ENCODE peak calls at places on chromosome 13, in ten cellular contexts. F is thoracic aorta, O is esophagus squamous epithelium, T is left ventricle myocardium inferior, V is psoas muscle, H is tibial artery, K is hepatocyte, W is breast epithelium, C is osteoblast, D is A549. Z is an unnamed sample. For H3K4me1, the result is how much of the 10 kb centered on the place peaks cover.

GRCh38 chr13:46126552-46127171 is 21.8 kb upstream of the CPB2 start:
- DNase-seq in F (no peak), O (no peak), T (peak), V (peak), H (no peak), K (peak), W (peak), C (peak), D (peak), Z (no peak)

GRCh38 chr13:77310579-77311279 is 16.2 kb downstream of the MYCBP2 start:
- DNase-seq in F (no peak), O (no peak), T (no peak), V (no peak), H (no peak), K (peak), W (no peak), C (no peak), D (no peak), Z (no peak)

GRCh38 chr13:81031996-81032395 is 691.1 kb upstream of the SPRY2 start:
- DNase-seq in F (no peak), O (no peak), T (no peak), V (no peak), H (no peak), K (no peak), W (no peak), C (no peak), D (no peak), Z (no peak)

GRCh38 chr13:47146136-47146535 is 249.3 kb upstream of the HTR2A start:
- DNase-seq in F (no peak), O (no peak), T (no peak), V (no peak), H (no peak), K (no peak), W (no peak), C (no peak), D (no peak), Z (no peak)

GRCh38 chr13:23086951-23087350 is 93.8 kb upstream of the SGCG start:
- DNase-seq in F (no peak), O (no peak), T (no peak), V (no peak), H (no peak), K (no peak), W (no peak), C (no peak), D (no peak), Z (no peak)

GRCh38 chr13:89740994-89741678 is 1606.4 kb upstream of the MIR17HG start:
- DNase-seq in F (no peak), O (no peak), T (no peak), V (no peak), H (no peak), K (no peak), W (no peak), C (peak), D (no peak), Z (no peak)

GRCh38 chr13:40985596-40986327 is 33.4 kb downstream of the ELF1 start:
- DNase-seq in F (no peak), O (no peak), T (no peak), V (no peak), H (no peak), K (no peak), W (no peak), C (no peak), D (no peak), Z (no peak)

GRCh38 chr13:34401741-34402140 is 540.3 kb upstream of the NBEA start:
- DNase-seq in F (no peak), O (no peak), T (no peak), V (no peak), H (no peak), K (no peak), W (no peak), C (no peak), D (no peak), Z (no peak)

GRCh38 chr13:85405316-85405897 is 393.8 kb downstream of the SLITRK6 start:
- DNase-seq in F (no peak), O (no peak), T (no peak), V (no peak), H (no peak), K (no peak), W (no peak), C (no peak), D (no peak), Z (no peak)

GRCh38 chr13:33865945-33866344 is 48.0 kb downstream of the RFC3 start:
- DNase-seq in F (no peak), O (no peak), T (no peak), V (no peak), H (no peak), K (no peak), W (no peak), C (no peak), D (no peak), Z (no peak)

GRCh38 chr13:110114351-110114750 is 192.6 kb downstream of the COL4A1 start:
- DNase-seq in F (no peak), O (no peak), T (no peak), V (no peak), H (no peak), K (no peak), W (no peak), C (no peak), D (no peak), Z (no peak)

GRCh38 chr13:28347456-28348371 is 147.2 kb downstream of the FLT1 start:
- DNase-seq in F (no peak), O (no peak), T (no peak), V (no peak), H (no peak), K (no peak), W (no peak), C (no peak), D (no peak), Z (no peak)

GRCh38 chr13:92739306-92739818 is 487.2 kb upstream of the GPC6 start:
- DNase-seq in F (no peak), O (no peak), T (no peak), V (no peak), H (no peak), K (no peak), W (no peak), C (no peak), D (no peak), Z (no peak)

GRCh38 chr13:111629016-111629415 is 308.6 kb downstream of the TEX29 start:
- DNase-seq in F (no peak), O (no peak), T (no peak), V (no peak), H (no peak), K (no peak), W (no peak), C (no peak), D (no peak), Z (no peak)

GRCh38 chr13:38872693-38873092 is 117.9 kb downstream of the STOML3 start:
- DNase-seq in F (no peak), O (no peak), T (no peak), V (peak), H (no peak), K (peak), W (no peak), C (no peak), D (peak), Z (no peak)

GRCh38 chr13:42119875-42120274 is 71.4 kb downstream of the DGKH start:
- DNase-seq in F (no peak), O (no peak), T (no peak), V (no peak), H (no peak), K (no peak), W (no peak), C (no peak), D (no peak), Z (no peak)

GRCh38 chr13:50162567-50162966 is 147.3 kb downstream of the KCNRG start:
- DNase-seq in F (no peak), O (no peak), T (no peak), V (no peak), H (no peak), K (no peak), W (no peak), C (no peak), D (no peak), Z (no peak)

GRCh38 chr13:44322928-44323327 is 50.7 kb upstream of the SERP2 start:
- DNase-seq in F (no peak), O (no peak), T (no peak), V (no peak), H (no peak), K (peak), W (no peak), C (no peak), D (no peak), Z (no peak)

GRCh38 chr13:38680912-38681311 is 6.0 kb upstream of the FREM2 start:
- DNase-seq in F (no peak), O (no peak), T (no peak), V (no peak), H (no peak), K (no peak), W (no peak), C (no peak), D (no peak), Z (no peak)

GRCh38 chr13:19329365-19329764 is 147.7 kb upstream of the TUBA3C start:
- DNase-seq in F (no peak), O (no peak), T (no peak), V (no peak), H (no peak), K (no peak), W (no peak), C (no peak), D (no peak), Z (no peak)

GRCh38 chr13:60509601-60510386 is 112.8 kb downstream of the TDRD3 start:
- DNase-seq in F (no peak), O (no peak), T (no peak), V (no peak), H (no peak), K (no peak), W (no peak), C (no peak), D (no peak), Z (no peak)

DNA sequence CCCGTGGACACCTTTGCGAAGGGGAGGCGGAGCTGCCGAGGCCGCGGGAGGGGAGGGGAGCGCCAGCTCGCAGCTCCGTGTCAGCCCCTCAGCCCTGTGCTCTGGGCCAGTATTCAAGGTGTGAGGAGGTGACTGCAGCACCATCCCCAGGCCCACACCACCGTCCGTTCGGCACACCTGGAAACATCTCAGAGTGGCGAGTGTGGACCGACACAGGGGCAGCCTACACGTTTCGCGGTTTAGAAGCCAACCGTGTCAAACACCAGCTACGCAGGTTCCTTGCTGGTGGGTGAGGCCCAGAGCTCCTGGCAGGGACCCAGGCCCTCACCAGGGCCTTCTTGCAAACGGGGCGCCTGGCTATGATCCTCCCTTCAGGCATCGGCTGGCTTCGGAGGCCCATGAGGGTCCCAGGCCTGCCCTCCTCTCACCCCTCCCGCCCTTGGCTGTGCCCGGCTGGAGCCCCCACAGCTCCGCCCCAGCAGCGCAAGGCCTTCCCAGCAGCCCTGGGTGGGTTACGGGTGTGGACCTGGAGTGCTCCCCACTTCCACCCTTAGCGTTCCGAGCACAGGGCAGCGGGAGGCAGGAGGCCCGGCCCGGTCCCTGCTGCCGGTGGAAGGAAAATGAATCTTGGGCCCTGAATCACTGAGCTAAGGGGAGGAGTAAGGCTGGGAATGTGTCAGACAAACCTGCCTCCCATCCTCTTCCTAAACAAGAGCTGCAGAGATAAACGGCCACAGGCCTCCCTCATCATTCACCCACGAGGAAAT is 1.2 kb downstream of the C13orf46 start:
- DNase-seq in F (peak), O (no peak), T (no peak), V (peak), H (peak), K (no peak), W (no peak), C (no peak), D (no peak), Z (no peak)
- H3K27ac ChIP-seq in F (no peak), O (no peak), T (no peak), V (no peak), H (no peak), K (no peak), W (peak), C (no peak), D (no peak), Z (no peak)

GRCh38 chr13:75617230-75617629 is 18.9 kb upstream of the LMO7 start:
- DNase-seq in F (no peak), O (no peak), T (no peak), V (no peak), H (no peak), K (no peak), W (no peak), C (no peak), D (no peak), Z (no peak)
- TF ChIP-seq CTCF in F (no peak), O (no peak), T (no peak), V (no peak), H (no peak), K (no peak), W (no peak), C (no peak), D (no peak), Z (no peak)

GRCh38 chr13:94427313-94427712 is 52.2 kb downstream of the DCT start:
- DNase-seq in F (no peak), O (no peak), T (no peak), V (no peak), H (no peak), K (no peak), W (no peak), C (no peak), D (no peak), Z (no peak)
- H3K4me1 ChIP-seq in F (under half), O (under half), T (under half), V (under half), H (under half), K (under half), W (under half), C (under half), D (under half), Z (under half)

GRCh38 chr13:105763851-105764250 is 771.6 kb downstream of the EFNB2 start:
- DNase-seq in F (no peak), O (no peak), T (no peak), V (no peak), H (no peak), K (no peak), W (no peak), C (no peak), D (no peak), Z (no peak)
- H3K27ac ChIP-seq in F (peak), O (no peak), T (no peak), V (no peak), H (no peak), K (no peak), W (no peak), C (no peak), D (no peak), Z (no peak)

GRCh38 chr13:32582991-32583390 is 3.3 kb upstream of the PDS5B start:
- DNase-seq in F (no peak), O (no peak), T (no peak), V (no peak), H (no peak), K (no peak), W (no peak), C (no peak), D (no peak), Z (no peak)

GRCh38 chr13:32577032-32577431 is 9.2 kb upstream of the PDS5B start:
- DNase-seq in F (no peak), O (no peak), T (no peak), V (no peak), H (no peak), K (no peak), W (no peak), C (no peak), D (no peak), Z (no peak)

GRCh38 chr13:32582281-32582680 is 4.0 kb upstream of the PDS5B start:
- DNase-seq in F (no peak), O (no peak), T (no peak), V (no peak), H (no peak), K (no peak), W (no peak), C (no peak), D (no peak), Z (no peak)

GRCh38 chr13:32585625-32586021 is 629 bp upstream of the PDS5B start:
- DNase-seq in F (no peak), O (no peak), T (no peak), V (no peak), H (no peak), K (peak), W (no peak), C (no peak), D (no peak), Z (no peak)

DNA sequence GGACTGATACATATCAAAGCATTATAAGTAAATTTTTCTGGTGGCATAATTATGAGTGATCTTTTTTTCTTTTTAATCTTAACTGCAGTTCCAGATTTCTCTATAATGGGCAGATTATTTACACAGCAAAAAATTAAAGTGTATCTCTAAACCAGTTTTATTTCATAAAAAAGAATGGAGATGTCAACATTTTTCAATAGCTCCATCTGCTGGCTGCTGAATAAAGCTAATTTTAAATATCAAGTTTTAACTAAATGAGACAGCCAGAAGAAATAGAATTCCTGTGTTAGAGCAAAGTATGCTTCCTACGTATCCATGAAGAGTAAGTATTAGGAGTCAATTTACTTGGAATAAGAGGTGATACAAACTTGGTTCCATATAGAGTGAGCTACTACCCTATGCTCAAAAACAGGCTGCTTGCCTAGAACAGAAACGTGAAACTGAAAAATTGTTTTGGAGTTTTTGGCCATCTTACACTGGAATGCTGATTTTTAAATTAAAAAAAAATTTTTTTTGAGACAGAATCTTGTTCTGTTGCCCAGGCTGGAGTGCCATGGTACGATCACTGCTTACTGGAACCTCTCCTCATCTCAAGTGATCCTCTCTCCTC is 5.0 kb upstream of the PDS5B start:
- DNase-seq in F (no peak), O (no peak), T (no peak), V (no peak), H (no peak), K (peak), W (no peak), C (no peak), D (no peak), Z (no peak)
- TF ChIP-seq CTCF in F (peak), O (peak), T (peak), V (peak), H (peak), K (peak), W (peak), C (peak), D (peak), Z (peak)

DNA sequence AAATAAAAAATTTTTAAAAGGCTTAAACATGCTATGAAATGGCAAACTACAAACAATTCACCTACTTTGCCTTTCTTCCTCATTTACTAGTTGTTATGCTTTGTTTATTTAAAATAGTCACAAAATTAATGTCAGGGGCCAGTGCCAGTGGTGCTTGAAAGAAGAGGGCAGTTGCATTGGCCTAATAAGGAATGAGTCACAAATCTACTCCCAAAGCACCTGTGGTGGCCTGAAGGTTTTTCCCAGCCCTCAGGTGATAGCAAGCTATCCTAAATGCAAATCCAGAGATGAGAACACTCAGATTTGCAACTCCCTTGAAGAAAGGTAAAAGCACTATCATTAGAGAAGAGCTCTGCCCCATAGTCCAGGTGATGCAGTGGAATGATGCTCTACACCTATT is 103.6 kb downstream of the MBNL2 start:
- DNase-seq in F (no peak), O (no peak), T (no peak), V (no peak), H (no peak), K (no peak), W (no peak), C (no peak), D (no peak), Z (no peak)
- H3K4me1 ChIP-seq in F (under half), O (under half), T (half or more), V (half or more), H (under half), K (under half), W (under half), C (under half), D (under half), Z (under half)

DNA sequence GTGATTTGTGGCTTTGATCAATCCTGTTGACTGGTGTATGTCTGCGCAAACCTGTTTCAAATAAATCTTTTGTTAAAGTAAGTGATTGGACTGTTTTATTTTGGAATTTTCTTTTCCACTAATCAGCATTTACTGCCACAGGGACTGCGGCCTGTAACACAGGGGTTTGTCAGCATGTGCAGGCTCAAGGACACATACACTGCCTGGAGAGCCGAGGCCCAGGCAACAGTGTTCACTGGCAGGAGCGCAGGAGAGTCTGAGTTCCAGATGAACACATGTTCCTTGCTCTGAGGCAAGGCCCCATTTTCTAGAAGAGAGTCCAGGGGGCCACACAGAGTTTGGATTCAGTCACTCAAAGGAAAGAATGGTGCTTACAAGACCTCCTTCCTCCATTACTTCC is 26.0 kb downstream of the SHISA2 start:
- DNase-seq in F (no peak), O (no peak), T (no peak), V (no peak), H (no peak), K (no peak), W (no peak), C (no peak), D (no peak), Z (no peak)
- H3K27ac ChIP-seq in F (no peak), O (no peak), T (no peak), V (no peak), H (no peak), K (no peak), W (no peak), C (no peak), D (no peak), Z (no peak)

Z was measured in keratinocyte.